ENCODE peak calls at places on chromosomes 2 and 18, in seven cellular contexts. W, K, X, O, I, T and R are unnamed samples.

GRCh38 chr2:190683802-190684201 is 34.9 kb downstream of the NAB1 start:
- DNase-seq in X (no peak), I (no peak), O (no peak), T (no peak), K (no peak), W (no peak), R (no peak)

GRCh38 chr2:126843046-126843445 is 55.6 kb upstream of the TEX51 start:
- DNase-seq in X (no peak), T (no peak), W (no peak), I (no peak), O (no peak), K (no peak), R (no peak)

GRCh38 chr2:189951791-189952535 is 110.6 kb downstream of the MSTN start:
- DNase-seq in W (peak; percentile 15), K (no peak), T (no peak), I (no peak), O (no peak), X (no peak), R (no peak)

GRCh38 chr2:137467246-137467862 is 496.9 kb upstream of the HNMT start:
- DNase-seq in K (peak; percentile 61), O (no peak), T (peak; percentile 67), I (peak; percentile 72), W (peak; percentile 29), X (peak; percentile 6), R (peak; percentile 86)

GRCh38 chr2:235229236-235229635 is 264.6 kb upstream of the AGAP1 start:
- DNase-seq in I (no peak), T (no peak), K (no peak), W (no peak), X (no peak), O (no peak), R (no peak)

GRCh38 chr2:97728091-97728596 is 14.8 kb downstream of the ZAP70 start:
- DNase-seq in X (peak; percentile 33), I (no peak), W (no peak), O (peak; percentile 75), T (no peak), K (no peak), R (no peak)

GRCh38 chr2:1947316-1947715 is 203.0 kb upstream of the PXDN start:
- DNase-seq in I (no peak), W (no peak), X (no peak), O (no peak), K (no peak), T (no peak), R (no peak)

GRCh38 chr2:148614024-148614331 is 30.6 kb upstream of the EPC2 start:
- DNase-seq in W (no peak), K (peak; percentile 69), T (no peak), I (peak; percentile 76), X (peak; percentile 48), O (no peak), R (peak; percentile 83)

GRCh38 chr2:85525567-85525966 is 13.4 kb upstream of the MAT2A start:
- DNase-seq in I (no peak), X (no peak), T (no peak), O (no peak), W (no peak), K (no peak), R (no peak)

GRCh38 chr18:42164556-42164955 is 209.5 kb downstream of the PIK3C3 start:
- DNase-seq in I (no peak), X (no peak), T (no peak), K (no peak), W (no peak), O (no peak), R (no peak)

GRCh38 chr2:76188334-76188733 is 477.6 kb upstream of the GCFC2 start:
- DNase-seq in T (no peak), I (no peak), O (no peak), K (no peak), X (no peak), W (no peak), R (no peak)

GRCh38 chr18:69326094-69326493 is 74.6 kb upstream of the DOK6 start:
- DNase-seq in K (no peak), I (no peak), X (no peak), O (no peak), W (no peak), T (no peak), R (no peak)

GRCh38 chr2:73218298-73218697 is 4.3 kb downstream of the SMYD5 start:
- DNase-seq in T (peak; percentile 11), I (no peak), K (no peak), W (no peak), O (peak; percentile 52), X (no peak), R (no peak)

GRCh38 chr2:10835052-10835970 is 22.7 kb upstream of the PDIA6 start:
- DNase-seq in I (peak; percentile 94), O (peak; percentile 76), T (peak; percentile 87), W (peak; percentile 82), K (peak; percentile 85), X (peak; percentile 82), R (peak; percentile 98)

GRCh38 chr2:20027715-20028434 is 15.4 kb upstream of the MATN3 start:
- DNase-seq in K (no peak), O (no peak), I (no peak), W (no peak), T (no peak), X (no peak), R (no peak)

GRCh38 chr2:25184254-25184653 is 15.9 kb upstream of the POMC start:
- DNase-seq in X (peak; percentile 25), T (peak; percentile 26), K (no peak), W (no peak), I (no peak), O (no peak), R (no peak)

GRCh38 chr2:24365051-24365450 is 4.7 kb upstream of the ITSN2 start:
- DNase-seq in O (peak; percentile 91), T (no peak), I (no peak), X (peak; percentile 72), W (peak; percentile 55), K (no peak), R (no peak)

GRCh38 chr2:234964631-234965461 is 13.0 kb downstream of the SH3BP4 start:
- DNase-seq in X (no peak), W (no peak), T (no peak), K (no peak), O (no peak), I (no peak), R (peak; percentile 35)

GRCh38 chr2:171547256-171547655 is 25.0 kb downstream of the CYBRD1 start:
- DNase-seq in W (no peak), O (no peak), T (no peak), I (no peak), X (no peak), K (no peak), R (no peak)

GRCh38 chr2:147636238-147636887 is 208.5 kb upstream of the ACVR2A start:
- DNase-seq in W (no peak), K (no peak), T (peak; percentile 26), I (no peak), O (no peak), X (peak; percentile 9), R (no peak)

GRCh38 chr2:71385008-71385407 is 53.4 kb downstream of the ZNF638 start:
- DNase-seq in T (peak; percentile 7), X (no peak), O (no peak), I (no peak), W (no peak), K (no peak), R (no peak)

GRCh38 chr2:43136862-43137261 is 89.5 kb downstream of the ZFP36L2 start:
- DNase-seq in O (peak; percentile 26), X (no peak), W (no peak), I (no peak), T (peak; percentile 2), K (no peak), R (peak; percentile 41)

GRCh38 chr18:75228967-75229366 is 18.4 kb downstream of the TSHZ1 start:
- DNase-seq in I (no peak), T (no peak), W (no peak), K (no peak), X (no peak), O (no peak), R (no peak)

DNA sequence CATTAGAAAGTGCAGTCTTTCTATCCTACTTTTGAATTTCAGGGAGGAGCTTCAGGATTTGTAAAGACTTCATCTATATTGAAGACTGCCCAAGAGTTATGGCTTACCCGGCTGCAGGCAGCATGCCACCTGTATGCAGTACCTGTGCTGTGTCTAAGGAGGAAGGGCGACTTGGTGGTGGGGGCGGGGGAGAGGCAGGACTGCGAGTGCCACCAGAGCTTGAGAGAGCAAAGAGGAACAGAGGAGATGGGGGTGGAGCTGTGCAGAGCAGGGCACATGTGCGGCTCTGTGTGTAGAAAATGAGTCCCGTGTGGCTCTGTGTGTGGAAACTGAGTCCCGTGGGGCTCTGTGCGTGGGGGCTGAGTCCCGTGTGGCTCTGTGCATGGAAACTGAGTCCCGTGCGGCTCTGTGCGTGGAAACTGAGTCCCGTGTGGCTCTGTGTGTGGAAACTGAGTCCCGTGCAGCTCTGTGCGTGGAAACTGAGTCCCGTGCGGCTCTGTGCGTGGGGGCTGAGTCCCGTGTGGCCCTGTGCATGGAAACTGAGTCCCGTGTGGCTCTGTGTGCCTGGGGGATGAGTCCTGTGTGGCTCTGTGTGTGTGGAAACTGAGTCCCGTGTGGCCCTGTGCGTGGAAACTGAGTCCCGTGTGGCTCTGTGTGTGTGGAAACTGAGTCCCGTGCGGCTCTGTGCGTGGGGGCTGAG is 43.2 kb downstream of the LDLRAD4 start:
- DNase-seq in O (peak; percentile 34), W (no peak), I (peak; percentile 60), K (no peak), T (no peak), X (no peak), R (no peak)
- H3K4me1 ChIP-seq in O (peaks cover 77% of the 10 kb centered on the region), W (no peaks in the 10 kb centered on the region), I (peaks cover 9% of the 10 kb centered on the region), K (peaks cover 2% of the 10 kb centered on the region), T (peaks cover 32% of the 10 kb centered on the region), X (no peaks in the 10 kb centered on the region), R (no peaks in the 10 kb centered on the region)

GRCh38 chr18:7566587-7567486 is at the start of gene PTPRM:
- DNase-seq in X (peak; percentile 78), K (peak; percentile 94), O (peak; percentile 95), W (peak; percentile 65), I (peak; percentile 79), T (peak; percentile 94), R (peak; percentile 89)
- TF ChIP-seq CTCF in X (no peak), K (no peak), O (no peak), W (peak; percentile 74), I (no peak), T (peak; percentile 31), R (peak; percentile 9)

GRCh38 chr2:237122214-237122666 is 36.6 kb downstream of the COPS8 start:
- DNase-seq in I (peak; percentile 82), O (peak; percentile 83), T (peak; percentile 83), X (peak; percentile 67), W (peak; percentile 80), K (peak; percentile 50), R (peak; percentile 91)
- H3K4me1 ChIP-seq in I (no peaks in the 10 kb centered on the region), O (no peaks in the 10 kb centered on the region), T (peaks cover 17% of the 10 kb centered on the region), X (peaks cover 19% of the 10 kb centered on the region), W (peaks cover 6% of the 10 kb centered on the region), K (no peaks in the 10 kb centered on the region), R (peaks cover 2% of the 10 kb centered on the region)

DNA sequence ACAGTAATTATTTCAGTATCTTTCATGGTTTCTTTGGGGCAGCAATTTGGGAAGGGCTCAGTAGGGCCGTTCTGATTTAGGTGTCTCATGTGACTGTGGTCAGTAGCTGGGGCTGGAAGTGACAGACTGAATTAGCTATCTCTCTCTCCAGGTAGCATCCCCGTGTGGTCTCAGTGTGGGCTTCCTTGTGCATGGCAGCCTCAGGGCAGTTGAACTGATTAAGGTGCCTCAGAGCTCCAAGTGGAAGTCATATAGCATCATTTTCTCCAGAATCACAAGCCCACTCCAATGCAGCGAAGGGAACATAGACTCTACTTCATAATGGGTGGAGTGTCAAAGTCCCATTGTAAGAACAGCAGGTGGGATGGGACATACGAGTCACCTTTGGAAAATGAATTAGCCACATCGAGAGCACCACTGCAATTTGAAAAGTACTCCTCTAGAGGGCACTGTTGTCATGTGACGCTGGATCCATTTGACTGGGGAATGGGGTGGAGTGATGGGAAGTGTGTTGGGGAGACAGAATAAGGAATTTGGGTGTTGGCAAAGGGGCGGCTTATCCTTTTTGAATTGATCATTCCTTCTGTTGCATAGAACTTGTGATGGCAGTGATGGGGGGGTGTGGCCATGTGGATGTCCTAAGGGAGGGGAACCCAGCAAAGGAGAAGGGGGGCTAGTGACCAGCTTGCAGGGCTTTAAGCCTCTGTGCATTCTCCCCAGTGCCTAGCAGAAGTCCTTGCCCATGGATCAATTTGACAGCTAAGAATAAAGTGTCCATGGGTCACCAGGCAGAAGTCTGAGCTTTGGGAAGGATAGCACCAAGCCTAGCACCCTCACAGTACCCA is 39.3 kb upstream of the FAM136A start:
- DNase-seq in I (peak; percentile 88), T (peak; percentile 71), W (peak; percentile 60), O (no peak), K (peak; percentile 75), X (peak; percentile 65), R (peak; percentile 87)
- TF ChIP-seq CTCF in I (peak; percentile 93), T (peak; percentile 88), W (peak; percentile 98), O (peak; percentile 75), K (peak; percentile 94), X (peak; percentile 90), R (peak; percentile 93)